ENCODE peak calls at places on chromosomes 6 and 20, in nine cellular contexts. K is caudate nucleus; P is esophagus squamous epithelium; F is HT1080; T is neural progenitor cell; H is NB4; N is heart left ventricle; I is activated CD4-positive, CD25-positive, alpha-beta regulatory T cell; Z is T-helper 2 cell. B is an unnamed sample.
A peak's percentile ranks its signal among the peaks of the same experiment; 100 is the strongest.

GRCh38 chr20:48725589-48725991 is 102.2 kb downstream of the PREX1 start:
- DNase-seq in Z (peak; percentile 49), I (no peak), P (no peak), T (no peak), K (no peak), F (peak; percentile 67), N (no peak), H (peak; percentile 52), B (no peak)

GRCh38 chr6:113731528-113731927 is 125.6 kb upstream of the MARCKS start:
- DNase-seq in T (no peak), K (no peak), Z (no peak), N (no peak), F (no peak), H (no peak), I (no peak), P (no peak), B (no peak)

GRCh38 chr6:52881996-52882841 is 27.3 kb downstream of the GSTA3 start:
- DNase-seq in K (peak; percentile 6), I (peak; percentile 29), N (peak; percentile 63), P (peak; percentile 3), H (peak; percentile 68), F (peak; percentile 70), T (peak; percentile 70), Z (peak; percentile 75), B (peak; percentile 84)

GRCh38 chr20:54051019-54051418 is 19.4 kb downstream of the BCAS1 start:
- DNase-seq in T (no peak), N (no peak), P (no peak), H (no peak), F (no peak), Z (no peak), I (no peak), K (no peak), B (no peak)

GRCh38 chr20:35546127-35546526 is 4.2 kb downstream of the ERGIC3 start:
- DNase-seq in T (no peak), P (no peak), I (no peak), N (no peak), H (no peak), K (no peak), Z (no peak), F (no peak), B (no peak)

GRCh38 chr6:117547688-117548621 is 54.4 kb downstream of the GOPC start:
- DNase-seq in H (no peak), P (no peak), I (peak; percentile 31), F (no peak), T (no peak), Z (peak; percentile 68), N (peak; percentile 81), K (no peak), B (no peak)

GRCh38 chr20:48026981-48027592 is 241.8 kb upstream of the SULF2 start:
- DNase-seq in T (no peak), Z (no peak), K (no peak), H (no peak), F (no peak), N (no peak), P (no peak), I (no peak), B (no peak)

GRCh38 chr6:102195311-102195710 is 801.8 kb downstream of the GRIK2 start:
- DNase-seq in K (no peak), F (no peak), T (no peak), I (no peak), N (no peak), H (no peak), Z (no peak), P (no peak), B (no peak)

GRCh38 chr20:5316188-5317158 is at the start of gene PROKR2:
- DNase-seq in I (no peak), F (no peak), Z (no peak), P (no peak), K (no peak), T (peak; percentile 88), H (no peak), N (no peak), B (no peak)

GRCh38 chr20:60001027-60001567 is 42.9 kb downstream of the CDH26 start:
- DNase-seq in I (no peak), F (no peak), H (no peak), N (no peak), K (no peak), T (no peak), Z (no peak), P (no peak), B (no peak)

GRCh38 chr6:159988983-159989454 is 20.1 kb downstream of the IGF2R start:
- DNase-seq in I (no peak), N (no peak), H (peak; percentile 96), Z (peak; percentile 19), F (peak; percentile 47), T (no peak), P (no peak), K (no peak), B (peak; percentile 58)

GRCh38 chr20:21808863-21809664 is 103.6 kb downstream of the PAX1 start:
- DNase-seq in Z (peak; percentile 15), K (peak; percentile 1), H (peak; percentile 57), P (no peak), F (peak; percentile 7), T (peak; percentile 83), N (peak; percentile 76), I (no peak), B (peak; percentile 1)

GRCh38 chr6:87151471-87151785 is 3.9 kb upstream of the ZNF292 start:
- DNase-seq in P (no peak), K (no peak), N (no peak), H (no peak), I (no peak), T (no peak), F (no peak), Z (no peak), B (no peak)

GRCh38 chr6:69069881-69070280 is 434.8 kb downstream of the ADGRB3 start:
- DNase-seq in H (no peak), Z (no peak), N (no peak), K (no peak), I (no peak), P (no peak), T (no peak), F (peak; percentile 1), B (no peak)

GRCh38 chr6:84625510-84625909 is 138.9 kb downstream of the TBX18 start:
- DNase-seq in H (no peak), T (no peak), Z (no peak), P (no peak), K (no peak), F (no peak), I (no peak), N (no peak), B (no peak)

GRCh38 chr6:106547961-106548453 is 81.3 kb downstream of the RTN4IP1 start:
- DNase-seq in P (no peak), Z (no peak), I (no peak), N (no peak), K (no peak), F (peak; percentile 83), H (peak; percentile 37), T (no peak), B (no peak)

GRCh38 chr20:36182604-36183154 is 28.1 kb downstream of the EPB41L1 start:
- DNase-seq in T (no peak), K (no peak), N (no peak), I (no peak), P (no peak), Z (no peak), F (no peak), H (no peak), B (no peak)

GRCh38 chr6:1088441-1089001 is 223.4 kb upstream of the FOXQ1 start:
- DNase-seq in P (no peak), H (no peak), F (no peak), I (no peak), N (no peak), K (no peak), Z (no peak), T (no peak), B (no peak)

GRCh38 chr6:3058957-3059356 is 9.3 kb upstream of the RIPK1 start:
- DNase-seq in H (no peak), K (no peak), F (no peak), P (no peak), I (no peak), N (no peak), Z (no peak), T (no peak), B (no peak)

GRCh38 chr20:32457476-32457986 is 99.4 kb downstream of the ASXL1 start:
- DNase-seq in P (no peak), H (no peak), I (no peak), K (peak; percentile 46), N (peak; percentile 75), F (no peak), T (peak; percentile 97), Z (no peak), B (no peak)

GRCh38 chr6:80939936-80940335 is 812.5 kb downstream of the TENT5A start:
- DNase-seq in T (no peak), F (no peak), P (no peak), K (no peak), H (no peak), Z (no peak), N (no peak), I (no peak), B (no peak)

GRCh38 chr6:133827766-133828165 is 61.1 kb upstream of the TCF21 start:
- DNase-seq in F (no peak), Z (no peak), P (no peak), T (no peak), H (no peak), N (no peak), I (no peak), K (no peak), B (no peak)

GRCh38 chr6:21666200-21666671 is 72.7 kb downstream of the SOX4 start:
- DNase-seq in Z (no peak), F (no peak), K (no peak), P (no peak), N (no peak), T (peak; percentile 91), I (no peak), H (peak; percentile 16), B (no peak)

GRCh38 chr6:3202999-3203696 is 24.3 kb downstream of the TUBB2B start:
- DNase-seq in F (no peak), N (no peak), T (no peak), P (no peak), I (no peak), Z (no peak), K (no peak), H (no peak), B (no peak)

GRCh38 chr6:143804835-143805239 is 38.3 kb upstream of the LTV1 start:
- DNase-seq in P (no peak), H (peak; percentile 12), I (no peak), F (no peak), T (no peak), K (no peak), N (no peak), Z (no peak), B (no peak)

GRCh38 chr20:25017257-25017803 is 24.8 kb upstream of the APMAP start:
- DNase-seq in Z (no peak), F (no peak), P (no peak), N (no peak), T (no peak), I (no peak), K (no peak), H (no peak), B (no peak)

GRCh38 chr6:21523652-21524051 is 69.9 kb upstream of the SOX4 start:
- DNase-seq in T (no peak), H (no peak), K (no peak), P (no peak), F (no peak), I (no peak), N (no peak), Z (no peak), B (no peak)

GRCh38 chr6:11432091-11432490 is 105.5 kb upstream of the TMEM170B start:
- DNase-seq in I (no peak), H (no peak), T (no peak), P (no peak), N (no peak), Z (no peak), F (no peak), K (no peak), B (no peak)

GRCh38 chr6:21259660-21260059 is 333.9 kb upstream of the SOX4 start:
- DNase-seq in I (no peak), H (no peak), P (no peak), N (no peak), K (no peak), T (no peak), Z (no peak), F (no peak), B (no peak)

GRCh38 chr6:70673601-70674000 is 5.9 kb downstream of the SMAP1 start:
- DNase-seq in F (peak; percentile 20), H (peak; percentile 14), K (no peak), P (no peak), Z (peak; percentile 13), T (no peak), N (no peak), I (no peak), B (no peak)

GRCh38 chr6:75418233-75418632 is 75.4 kb downstream of the FILIP1 start:
- DNase-seq in T (no peak), Z (no peak), H (no peak), I (no peak), K (no peak), N (no peak), F (peak; percentile 44), P (no peak), B (no peak)

B was measured in AML-193.